ENCODE peak calls at places on chromosomes 13 and 19, in four cellular contexts. X is CD8-positive, alpha-beta T cell; E is AG10803; Q is cardiac muscle cell. J is an unnamed sample.

GRCh38 chr19:7769171-7769570 is 6.1 kb downstream of the CLEC4M start:
- DNase-seq in E (no peak), Q (no peak), X (no peak), J (no peak)

GRCh38 chr13:54845351-54845965 is 1816.8 kb downstream of the OLFM4 start:
- DNase-seq in E (no peak), X (no peak), Q (no peak), J (no peak)

GRCh38 chr19:4139614-4140236 is 13.7 kb upstream of the CREB3L3 start:
- DNase-seq in Q (peak; percentile 70), E (peak; percentile 28), X (peak; percentile 87), J (peak; percentile 69)

GRCh38 chr13:62014299-62014698 is 598.6 kb upstream of the PCDH20 start:
- DNase-seq in X (no peak), E (no peak), Q (peak; percentile 6), J (no peak)

GRCh38 chr19:11288349-11288748 is 7.6 kb upstream of the TSPAN16 start:
- DNase-seq in E (peak; percentile 38), Q (peak; percentile 42), X (no peak), J (no peak)

GRCh38 chr19:19486343-19487076 is 28.8 kb downstream of the TSSK6 start:
- DNase-seq in X (no peak), Q (no peak), E (no peak), J (no peak)

GRCh38 chr19:36169084-36169760 is 17.0 kb upstream of the COX7A1 start:
- DNase-seq in Q (peak; percentile 13), X (no peak), E (no peak), J (no peak)

GRCh38 chr13:110221331-110221730 is 85.6 kb downstream of the COL4A1 start:
- DNase-seq in E (no peak), X (no peak), Q (no peak), J (no peak)

GRCh38 chr13:73751290-73751689 is 382.9 kb downstream of the KLF12 start:
- DNase-seq in X (no peak), Q (no peak), E (no peak), J (no peak)

GRCh38 chr13:108877300-108877699 is 247.9 kb downstream of the MYO16 start:
- DNase-seq in E (no peak), X (no peak), Q (no peak), J (no peak)

GRCh38 chr13:42814868-42815267 is 33.5 kb downstream of the FAM216B start:
- DNase-seq in X (no peak), E (peak; percentile 78), Q (peak; percentile 78), J (no peak)

GRCh38 chr13:25168800-25169199 is 3.3 kb downstream of the AMER2 start:
- DNase-seq in Q (no peak), E (no peak), X (no peak), J (no peak)

GRCh38 chr19:35015576-35016351 is 14.5 kb upstream of the SCN1B start:
- DNase-seq in Q (peak; percentile 60), E (peak; percentile 9), X (no peak), J (no peak)

GRCh38 chr19:35011737-35012682 is 11.9 kb downstream of the GRAMD1A start:
- DNase-seq in Q (no peak), E (no peak), X (no peak), J (no peak)

GRCh38 chr19:35013820-35014754 is 14.0 kb downstream of the GRAMD1A start:
- DNase-seq in X (peak; percentile 56), E (no peak), Q (peak; percentile 38), J (no peak)

GRCh38 chr19:35011091-35011689 is 11.1 kb downstream of the GRAMD1A start:
- DNase-seq in Q (no peak), E (no peak), X (no peak), J (no peak)

DNA sequence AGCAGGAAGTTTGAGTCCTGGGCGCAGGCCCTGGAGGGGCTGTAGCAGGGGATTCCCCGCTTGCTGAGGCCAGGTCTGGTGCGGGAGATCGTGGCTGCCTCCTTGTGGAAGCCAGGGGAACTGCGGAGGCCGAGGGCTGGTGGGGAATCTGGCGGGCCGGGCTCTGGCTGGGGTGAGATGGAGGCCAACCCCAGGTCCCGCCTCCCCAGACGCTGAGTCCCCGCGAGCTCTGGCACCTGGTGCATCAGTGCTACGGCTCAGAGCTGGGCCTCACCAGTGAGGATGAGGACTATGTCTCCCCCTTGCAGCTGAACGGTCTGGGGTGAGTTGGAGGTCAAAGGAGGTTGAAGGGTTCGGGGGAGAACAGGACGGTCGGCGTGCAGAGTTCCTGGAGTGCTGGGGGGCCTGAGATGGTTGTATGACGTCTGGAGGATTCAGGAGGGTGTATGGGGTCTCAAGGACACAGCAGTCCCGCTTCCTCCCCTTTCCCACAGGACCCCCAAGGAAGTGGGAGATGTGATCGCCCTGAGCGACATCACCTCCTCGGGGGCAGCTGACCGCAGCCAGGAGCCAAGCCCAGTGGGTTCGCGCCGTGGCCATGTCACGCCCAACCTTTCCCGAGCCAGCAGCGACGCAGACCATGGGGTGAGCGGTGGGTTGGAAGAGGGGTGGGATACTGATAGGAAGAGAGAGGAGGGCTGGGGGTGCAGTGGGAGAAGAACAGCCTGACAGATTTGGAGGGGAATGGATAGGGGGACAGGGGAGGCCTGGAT is 13.1 kb downstream of the GRAMD1A start:
- DNase-seq in E (peak; percentile 38), Q (peak; percentile 89), X (peak; percentile 72), J (peak; percentile 93)
- TF ChIP-seq CTCF in E (peak; percentile 78), Q (peak; percentile 99), X (peak; percentile 99), J (peak; percentile 53)

DNA sequence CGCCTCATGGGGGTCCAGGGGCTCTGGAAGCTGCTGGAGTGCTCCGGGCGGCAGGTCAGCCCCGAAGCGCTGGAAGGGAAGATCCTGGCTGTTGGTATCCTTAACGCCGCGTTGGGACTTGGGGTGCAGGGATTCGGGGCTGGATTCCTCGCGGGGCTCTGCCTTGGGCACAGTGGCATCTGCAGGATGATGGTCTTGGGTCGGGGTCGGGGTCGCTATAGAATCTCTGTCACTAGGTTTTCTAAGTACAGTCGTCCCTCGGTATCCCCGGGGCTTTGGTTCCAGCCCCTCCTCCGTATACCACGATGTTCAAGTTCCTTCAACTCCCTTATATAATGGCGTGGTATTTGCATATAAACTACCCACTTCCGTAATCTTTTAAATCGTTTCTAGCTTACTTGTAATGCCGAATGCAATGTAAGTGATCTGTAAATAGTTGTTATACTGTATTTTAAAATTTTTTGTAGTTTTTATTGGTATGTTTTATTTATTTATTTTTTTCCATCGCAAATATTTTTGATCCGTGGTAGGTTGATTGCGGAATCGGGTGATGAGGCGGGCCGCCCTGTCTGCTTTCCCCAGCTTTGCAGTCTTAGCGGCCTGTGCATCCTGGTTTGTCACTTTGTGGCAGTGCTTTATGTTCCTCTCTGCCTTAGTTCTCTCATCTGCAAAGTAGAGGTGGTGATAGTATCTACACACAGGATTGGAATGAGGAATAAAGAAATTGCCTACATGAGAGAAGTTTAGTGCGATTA is 606 bp downstream of the ERCC5 start:
- DNase-seq in E (peak; percentile 29), Q (peak; percentile 49), X (peak; percentile 24), J (no peak)
- TF ChIP-seq CTCF in E (no peak), Q (no peak), X (no peak), J (no peak)

DNA sequence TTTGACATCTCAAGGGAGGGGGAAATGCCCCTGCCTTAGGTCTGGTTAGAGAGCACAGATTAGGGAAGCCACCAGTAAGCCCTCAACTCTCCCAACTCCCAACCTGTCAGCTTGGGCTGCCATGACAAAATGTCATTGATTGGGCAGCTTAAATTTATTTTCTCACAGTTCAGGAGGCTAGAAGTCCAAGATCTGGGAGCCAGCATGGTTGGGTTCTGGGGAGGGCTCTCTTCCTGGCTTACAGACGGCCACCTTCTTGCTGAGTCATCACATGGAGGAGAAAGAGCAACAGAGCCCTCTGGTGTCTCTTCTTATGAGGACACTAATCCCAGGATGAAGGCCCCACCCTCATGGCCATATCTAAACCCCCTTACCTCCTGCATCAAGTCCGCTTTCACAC is 24.2 kb downstream of the C19orf12 start:
- DNase-seq in E (peak; percentile 30), Q (peak; percentile 54), X (no peak), J (no peak)
- TF ChIP-seq CTCF in E (peak; percentile 38), Q (peak; percentile 36), X (peak; percentile 50), J (no peak)

DNA sequence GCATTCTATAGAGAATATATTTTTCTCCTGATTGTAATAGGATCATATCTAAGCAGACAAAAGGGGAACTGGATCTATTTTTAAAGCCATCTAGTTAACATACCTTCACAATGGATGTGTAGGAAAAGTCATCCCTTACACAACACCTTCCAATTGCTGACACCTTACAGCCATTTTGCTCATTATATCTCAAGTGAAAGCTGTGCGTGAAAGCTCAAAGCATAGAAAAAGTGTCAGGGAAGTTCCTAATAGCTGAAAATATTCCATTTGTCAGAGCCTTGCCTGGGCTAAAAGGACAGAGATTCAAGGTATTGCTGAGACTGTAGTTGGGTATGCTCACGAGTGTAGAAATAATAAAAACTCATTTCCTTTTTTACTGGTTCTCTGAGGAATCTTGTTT is 340.6 kb upstream of the KLHL1 start:
- DNase-seq in X (no peak), Q (no peak), E (no peak), J (no peak)
- TF ChIP-seq CTCF in X (no peak), Q (no peak), E (no peak), J (no peak)